ENCODE peak calls at places on chromosomes 2 and 18, in five cellular contexts. I, H, O, D and C are unnamed samples.

GRCh38 chr2:122072666-122073065 is 317.2 kb downstream of the TSN start:
- DNase-seq in I (no peak), H (no peak), O (no peak), D (no peak), C (no peak)

GRCh38 chr18:23943903-23944624 is 70.5 kb upstream of the TTC39C start:
- DNase-seq in I (no peak), H (no peak), O (no peak), D (no peak), C (no peak)

GRCh38 chr2:96806468-96807126 is 9.5 kb upstream of the CNNM3 start:
- DNase-seq in I (peak; percentile 51), H (no peak), O (no peak), D (no peak), C (no peak)

GRCh38 chr18:8912348-8913057 is 190.0 kb upstream of the NDUFV2 start:
- DNase-seq in I (no peak), H (no peak), O (no peak), D (no peak), C (no peak)

GRCh38 chr2:100603945-100604633 is 41.3 kb downstream of the PDCL3 start:
- DNase-seq in I (no peak), H (no peak), O (no peak), D (no peak), C (no peak)

GRCh38 chr2:40719414-40719813 is 267.5 kb upstream of the SLC8A1 start:
- DNase-seq in I (no peak), H (no peak), O (no peak), D (no peak), C (no peak)

GRCh38 chr2:17539993-17540812 is at the start of gene VSNL1:
- DNase-seq in I (no peak), H (no peak), O (peak; percentile 83), D (peak; percentile 82), C (peak; percentile 16)

GRCh38 chr2:16183345-16183744 is 243.0 kb downstream of the MYCN start:
- DNase-seq in I (no peak), H (no peak), O (no peak), D (no peak), C (no peak)

GRCh38 chr2:63057249-63058148 is 6.9 kb downstream of the OTX1 start:
- DNase-seq in I (no peak), H (no peak), O (no peak), D (no peak), C (no peak)

GRCh38 chr2:63059434-63060078 is 8.9 kb downstream of the OTX1 start:
- DNase-seq in I (no peak), H (peak; percentile 56), O (no peak), D (no peak), C (no peak)

GRCh38 chr2:63060079-63060482 is 9.5 kb downstream of the OTX1 start:
- DNase-seq in I (no peak), H (peak; percentile 79), O (no peak), D (no peak), C (no peak)

GRCh38 chr2:63058149-63058741 is 7.6 kb downstream of the OTX1 start:
- DNase-seq in I (no peak), H (no peak), O (no peak), D (no peak), C (no peak)

DNA sequence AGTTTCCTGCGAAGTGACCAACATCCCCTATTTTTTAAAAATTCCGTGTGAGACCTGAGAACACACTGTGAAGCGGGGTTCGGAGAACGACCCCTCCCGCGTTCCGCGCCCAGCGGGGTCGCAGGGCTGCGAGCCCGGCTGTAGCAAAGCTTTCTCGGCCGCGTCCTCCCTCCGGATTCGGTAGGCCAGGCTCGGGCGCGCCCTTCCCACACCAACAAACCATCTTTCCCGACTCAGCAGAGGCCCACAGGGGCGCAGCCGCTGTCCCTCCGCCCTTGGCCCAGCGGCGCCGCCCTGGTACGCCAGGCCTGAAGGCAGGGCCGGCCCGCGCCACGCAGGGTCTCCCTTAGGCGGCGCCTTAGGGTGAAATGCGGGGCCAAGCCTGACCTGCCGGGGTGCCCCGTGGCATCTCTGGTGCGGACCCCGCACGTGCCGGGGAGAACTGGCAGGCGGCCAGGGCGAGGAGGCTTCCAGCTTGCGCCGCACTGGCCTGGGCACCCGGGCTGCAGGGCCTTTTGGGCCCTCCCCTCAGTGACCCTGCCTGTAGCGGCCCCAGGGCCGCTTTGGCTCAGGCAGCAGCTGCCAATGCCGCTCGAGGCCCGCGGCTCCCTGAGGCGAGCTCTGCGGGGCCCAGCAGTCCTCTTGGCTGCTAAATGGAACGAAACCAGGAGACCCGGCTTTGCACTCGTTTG is 8.3 kb downstream of the OTX1 start:
- DNase-seq in I (no peak), H (no peak), O (no peak), D (no peak), C (no peak)
- H3K4me3 ChIP-seq in I (no peak overlapping the region), H (no peak overlapping the region), O (no peak overlapping the region), D (no peak overlapping the region), C (no peak overlapping the region)

DNA sequence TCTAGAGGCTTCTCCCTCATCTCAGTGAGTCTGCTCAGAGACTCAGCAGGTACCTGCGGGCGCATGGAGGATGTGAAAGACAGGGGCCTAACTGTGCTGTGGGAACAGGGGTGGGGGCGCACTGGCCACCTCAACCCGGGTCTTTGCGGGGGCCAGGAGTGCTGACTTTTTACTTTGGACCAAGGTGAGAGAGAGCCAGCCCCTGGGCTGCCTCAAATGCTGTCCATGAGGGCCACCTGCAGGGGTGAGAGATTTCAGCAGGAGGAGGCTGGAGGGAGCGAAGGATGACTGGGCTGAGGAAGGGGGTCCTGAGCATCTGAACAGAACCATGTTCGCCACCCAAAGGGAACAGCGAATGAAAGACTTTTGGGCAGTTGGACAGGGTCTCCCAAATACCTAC is 129.4 kb downstream of the TNS1 start:
- DNase-seq in I (no peak), H (no peak), O (no peak), D (no peak), C (no peak)
- H3K27ac ChIP-seq in I (no peak overlapping the region), H (no peak overlapping the region), O (no peak overlapping the region), D (no peak overlapping the region), C (no peak overlapping the region)

GRCh38 chr2:101961287-101962242 is 30.2 kb upstream of the IL1R2 start:
- DNase-seq in I (no peak), H (peak; percentile 99), O (peak; percentile 88), D (peak; percentile 97), C (peak; percentile 91)
- H3K4me3 ChIP-seq in I (no peak overlapping the region), H (peak overlapping the region; percentile 7), O (no peak overlapping the region), D (no peak overlapping the region), C (no peak overlapping the region)

DNA sequence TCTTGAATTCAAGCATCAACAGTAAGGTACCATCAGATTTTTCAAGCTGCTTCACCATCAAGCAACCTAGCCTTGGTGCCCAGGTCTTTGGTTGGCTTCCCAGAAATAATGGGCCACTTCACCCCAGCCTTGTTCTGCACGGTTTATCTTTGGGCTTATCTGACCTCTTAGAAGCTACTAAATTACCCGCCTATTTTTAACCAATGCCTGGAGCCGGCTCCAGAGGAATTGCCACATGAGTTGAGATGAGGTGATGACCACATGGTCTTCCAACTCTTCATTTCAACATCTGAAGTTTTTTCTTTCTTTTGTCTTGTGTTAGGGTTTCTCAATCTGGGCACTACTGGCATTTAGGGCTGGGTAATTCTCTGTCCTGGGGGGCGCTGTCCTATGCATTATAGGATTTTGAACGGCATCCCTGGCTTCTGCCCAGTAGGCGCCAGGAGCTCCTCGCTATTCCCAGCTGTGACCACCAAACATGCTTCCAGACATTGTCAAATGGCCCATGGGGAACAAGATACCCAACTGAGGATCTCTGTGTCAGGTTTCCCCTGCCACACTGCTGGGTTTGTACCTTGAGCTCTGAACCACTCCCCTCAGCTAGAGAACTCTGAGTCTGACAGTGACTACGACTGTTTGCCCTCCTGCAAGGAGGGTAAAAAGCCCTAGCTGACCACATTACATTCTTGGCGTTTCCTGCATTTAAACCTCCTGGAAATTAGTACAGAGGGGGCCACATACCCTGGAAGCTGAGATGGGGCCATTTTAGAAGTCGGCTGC is 12.2 kb downstream of the LRRFIP1 start:
- DNase-seq in I (no peak), H (no peak), O (no peak), D (no peak), C (no peak)
- H3K27ac ChIP-seq in I (no peak overlapping the region), H (no peak overlapping the region), O (no peak overlapping the region), D (no peak overlapping the region), C (no peak overlapping the region)

GRCh38 chr2:226031962-226032441 is 632.5 kb downstream of the NYAP2 start:
- DNase-seq in I (no peak), H (no peak), O (no peak), D (no peak), C (no peak)
- H3K4me3 ChIP-seq in I (no peak overlapping the region), H (no peak overlapping the region), O (peak overlapping the region; percentile 49), D (peak overlapping the region; percentile 48), C (peak overlapping the region; percentile 55)